ENCODE peak calls at places on chromosomes 6 and 20, in seven cellular contexts. Y is GM23338; I is RWPE2; O is naive thymus-derived CD4-positive, alpha-beta T cell; J is uterus; R is upper lobe of right lung; U is body of pancreas. W is an unnamed sample. For H3K27me3, the result is how much of the 10 kb centered on the place peaks cover.

GRCh38 chr20:60224914-60225313 is 266.7 kb downstream of the CDH26 start:
- DNase-seq in Y (peak), I (no peak), O (no peak), J (no peak), R (no peak), U (no peak), W (no peak)

GRCh38 chr20:61430228-61430624 is 178.2 kb downstream of the CDH4 start:
- DNase-seq in Y (no peak), I (peak), O (no peak), J (no peak), R (peak), U (no peak), W (no peak)

GRCh38 chr6:8237668-8238067 is 135.3 kb upstream of the EEF1E1 start:
- DNase-seq in Y (no peak), I (no peak), O (no peak), J (no peak), R (no peak), U (no peak), W (no peak)

GRCh38 chr20:15756001-15756400 is 817.2 kb downstream of the KIF16B start:
- DNase-seq in Y (no peak), I (no peak), O (no peak), J (no peak), R (no peak), U (no peak), W (no peak)

GRCh38 chr6:114280239-114280982 is 62.4 kb downstream of the HS3ST5 start:
- DNase-seq in Y (peak), I (no peak), O (no peak), J (no peak), R (no peak), U (no peak), W (no peak)

GRCh38 chr20:7841291-7841966 is 98.8 kb downstream of the HAO1 start:
- DNase-seq in Y (no peak), I (no peak), O (no peak), J (no peak), R (no peak), U (no peak), W (no peak)

GRCh38 chr20:58137651-58138265 is 90.7 kb downstream of the ANKRD60 start:
- DNase-seq in Y (no peak), I (peak), O (no peak), J (no peak), R (peak), U (no peak), W (no peak)

GRCh38 chr6:75926293-75927168 is 145.9 kb downstream of the IMPG1 start:
- DNase-seq in Y (no peak), I (no peak), O (no peak), J (no peak), R (no peak), U (no peak), W (no peak)

GRCh38 chr6:119349341-119350201 is at the start of gene MAN1A1:
- DNase-seq in Y (peak), I (peak), O (peak), J (peak), R (peak), U (peak), W (peak)

GRCh38 chr6:106511274-106512047 is 117.8 kb downstream of the RTN4IP1 start:
- DNase-seq in Y (peak), I (no peak), O (no peak), J (peak), R (peak), U (peak), W (no peak)

GRCh38 chr6:84597238-84597875 is 167.0 kb downstream of the TBX18 start:
- DNase-seq in Y (no peak), I (no peak), O (no peak), J (no peak), R (no peak), U (no peak), W (no peak)

GRCh38 chr6:6619415-6619814 is 30.9 kb downstream of the LY86 start:
- DNase-seq in Y (no peak), I (no peak), O (no peak), J (no peak), R (no peak), U (no peak), W (no peak)

GRCh38 chr6:148235446-148235845 is 107.2 kb upstream of the SASH1 start:
- DNase-seq in Y (no peak), I (no peak), O (no peak), J (no peak), R (no peak), U (no peak), W (no peak)

GRCh38 chr20:38123021-38123587 is 42.0 kb downstream of the TGM2 start:
- DNase-seq in Y (peak), I (peak), O (no peak), J (peak), R (peak), U (no peak), W (no peak)

GRCh38 chr6:159716247-159717086 is 10.8 kb upstream of the WTAP start:
- DNase-seq in Y (no peak), I (no peak), O (no peak), J (peak), R (no peak), U (peak), W (peak)

GRCh38 chr6:15038013-15038791 is 207.7 kb upstream of the JARID2 start:
- DNase-seq in Y (peak), I (no peak), O (no peak), J (no peak), R (no peak), U (no peak), W (no peak)

GRCh38 chr6:81608776-81609175 is 143.7 kb downstream of the TENT5A start:
- DNase-seq in Y (no peak), I (no peak), O (no peak), J (no peak), R (no peak), U (no peak), W (no peak)

GRCh38 chr20:54067606-54068174 is 2.7 kb downstream of the BCAS1 start:
- DNase-seq in Y (peak), I (peak), O (no peak), J (no peak), R (peak), U (peak), W (no peak)

GRCh38 chr6:62640749-62641148 is 354.7 kb upstream of the KHDRBS2 start:
- DNase-seq in Y (no peak), I (no peak), O (no peak), J (no peak), R (no peak), U (no peak), W (no peak)

GRCh38 chr6:126539022-126539421 is 199.1 kb downstream of the CENPW start:
- DNase-seq in Y (no peak), I (no peak), O (no peak), J (no peak), R (no peak), U (no peak), W (no peak)

GRCh38 chr6:44674226-44675155 is 287.0 kb downstream of the CDC5L start:
- DNase-seq in Y (no peak), I (peak), O (no peak), J (no peak), R (no peak), U (no peak), W (no peak)

DNA sequence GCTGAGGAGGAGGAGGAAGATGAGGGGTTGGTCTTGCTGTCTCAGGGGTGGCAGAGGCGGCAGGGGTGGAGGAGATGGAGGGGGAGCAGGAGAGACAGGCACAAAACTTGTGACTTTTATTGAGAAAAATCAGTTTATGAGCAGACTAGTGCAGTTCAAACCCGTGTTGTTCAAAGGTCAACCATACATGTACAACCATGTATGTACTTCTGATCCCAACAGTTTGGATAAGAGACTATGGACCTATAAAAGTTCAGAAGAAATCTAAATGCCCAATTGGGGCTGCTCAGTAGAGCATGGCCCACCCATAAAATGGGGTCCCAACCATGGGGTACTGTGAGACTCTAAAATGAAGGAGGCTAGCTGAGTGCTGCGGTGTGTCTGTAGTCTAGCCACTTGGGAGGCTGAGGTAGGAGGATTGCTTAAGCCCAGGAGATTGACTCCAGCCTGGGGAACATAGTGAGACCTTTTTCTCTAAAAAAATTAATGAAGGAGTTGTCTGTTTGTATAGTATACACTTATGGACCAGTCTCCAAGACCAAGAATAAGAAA is 7.6 kb upstream of the SLC22A7 start:
- DNase-seq in Y (no peak), I (no peak), O (no peak), J (no peak), R (peak), U (no peak), W (no peak)
- H3K27me3 ChIP-seq in Y (under half), I (under half), O (under half), J (under half), R (under half), U (under half), W (under half)

GRCh38 chr20:1622450-1622849 is 2.6 kb upstream of the SIRPB1 start:
- DNase-seq in Y (no peak), I (no peak), O (peak), J (no peak), R (no peak), U (no peak), W (no peak)

GRCh38 chr20:1624811-1625690 is 5.2 kb upstream of the SIRPB1 start:
- DNase-seq in Y (no peak), I (no peak), O (no peak), J (no peak), R (no peak), U (no peak), W (no peak)

GRCh38 chr20:1619861-1620444 is at the start of gene SIRPB1:
- DNase-seq in Y (no peak), I (no peak), O (no peak), J (no peak), R (peak), U (no peak), W (no peak)

GRCh38 chr20:1626528-1627192 is 6.9 kb upstream of the SIRPB1 start:
- DNase-seq in Y (no peak), I (no peak), O (no peak), J (no peak), R (peak), U (no peak), W (no peak)

GRCh38 chr20:1623501-1624250 is 3.9 kb upstream of the SIRPB1 start:
- DNase-seq in Y (no peak), I (no peak), O (no peak), J (no peak), R (no peak), U (no peak), W (no peak)
- H3K4me3 ChIP-seq in Y (no peak), I (no peak), O (no peak), J (no peak), R (no peak), U (no peak), W (no peak)

GRCh38 chr6:1626481-1626880 is 16.8 kb downstream of the FOXC1 start:
- DNase-seq in Y (no peak), I (no peak), O (no peak), J (no peak), R (no peak), U (no peak), W (no peak)

GRCh38 chr6:1624071-1624847 is 14.5 kb downstream of the FOXC1 start:
- DNase-seq in Y (peak), I (no peak), O (no peak), J (no peak), R (no peak), U (no peak), W (no peak)

GRCh38 chr6:1625352-1625773 is 15.6 kb downstream of the FOXC1 start:
- DNase-seq in Y (no peak), I (no peak), O (no peak), J (no peak), R (no peak), U (no peak), W (no peak)

GRCh38 chr6:1624848-1625341 is 15.2 kb downstream of the FOXC1 start:
- DNase-seq in Y (peak), I (no peak), O (no peak), J (no peak), R (no peak), U (no peak), W (no peak)

DNA sequence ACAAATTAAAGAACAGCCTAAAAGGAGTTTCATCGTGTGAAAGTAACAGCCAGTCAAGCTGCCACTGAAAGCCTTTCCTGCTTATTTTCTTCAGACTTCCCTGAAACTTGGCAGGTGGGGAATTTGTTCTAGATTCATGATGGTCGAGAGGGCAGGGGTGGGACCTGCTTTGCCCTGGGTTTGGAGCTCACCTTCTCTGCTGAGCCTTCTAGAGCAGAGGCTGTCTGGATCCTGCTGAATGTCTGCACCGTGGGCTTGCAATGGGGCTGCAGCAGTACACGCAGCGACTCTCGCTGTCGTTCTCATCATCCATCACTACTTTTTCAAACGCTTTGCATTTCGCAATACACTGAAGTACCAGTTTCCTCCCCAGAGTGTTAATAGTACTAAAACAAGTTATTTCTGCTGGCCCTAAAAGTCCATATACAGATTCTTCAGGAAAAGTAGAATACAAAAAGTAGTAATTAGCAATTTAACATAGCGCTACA is 16.3 kb downstream of the FOXC1 start:
- DNase-seq in Y (no peak), I (no peak), O (no peak), J (no peak), R (no peak), U (no peak), W (no peak)
- H3K27me3 ChIP-seq in Y (half or more), I (under half), O (under half), J (under half), R (half or more), U (under half), W (half or more)

GRCh38 chr6:16196958-16197576 is 41.3 kb upstream of the GMPR start:
- DNase-seq in Y (no peak), I (no peak), O (no peak), J (no peak), R (no peak), U (no peak), W (no peak)
- H3K4me3 ChIP-seq in Y (no peak), I (no peak), O (no peak), J (no peak), R (no peak), U (no peak), W (no peak)